ENCODE peak calls at places on chromosomes 6 and 20, in four cellular contexts. Q is H9, N is IMR-90, C is H1. K is an unnamed sample.

GRCh38 chr6:153129873-153130514 is 1.1 kb downstream of the RGS17 start:
- DNase-seq in Q (no peak), N (peak), C (no peak), K (peak)

GRCh38 chr20:21315138-21315537 is 12.0 kb downstream of the XRN2 start:
- DNase-seq in Q (no peak), N (peak), C (no peak), K (no peak)

GRCh38 chr6:167995302-167995701 is 2.2 kb upstream of the KIF25 start:
- DNase-seq in Q (no peak), N (no peak), C (no peak), K (no peak)

GRCh38 chr20:53613748-53614147 is 20.1 kb upstream of the ZNF217 start:
- DNase-seq in Q (no peak), N (no peak), C (no peak), K (no peak)

GRCh38 chr6:1701668-1702353 is 92.1 kb downstream of the FOXC1 start:
- DNase-seq in Q (no peak), N (peak), C (no peak), K (peak)

GRCh38 chr20:45345104-45345936 is 2.9 kb downstream of the SDC4 start:
- DNase-seq in Q (no peak), N (no peak), C (no peak), K (no peak)

GRCh38 chr20:33793011-33793931 is 17.9 kb upstream of the CHMP4B start:
- DNase-seq in Q (no peak), N (peak), C (no peak), K (peak)

GRCh38 chr20:43191946-43192847 is 2.5 kb upstream of the PTPRT start:
- DNase-seq in Q (peak), N (no peak), C (peak), K (peak)

GRCh38 chr6:39550191-39550590 is 175.0 kb downstream of the KIF6 start:
- DNase-seq in Q (no peak), N (no peak), C (no peak), K (no peak)

GRCh38 chr6:39553811-39554802 is 171.1 kb downstream of the KIF6 start:
- DNase-seq in Q (no peak), N (no peak), C (no peak), K (no peak)

GRCh38 chr6:39558079-39558478 is 167.1 kb downstream of the KIF6 start:
- DNase-seq in Q (no peak), N (no peak), C (no peak), K (no peak)

GRCh38 chr6:39555136-39555535 is 170.1 kb downstream of the KIF6 start:
- DNase-seq in Q (peak), N (no peak), C (no peak), K (no peak)

GRCh38 chr6:39553029-39553428 is 172.2 kb downstream of the KIF6 start:
- DNase-seq in Q (no peak), N (no peak), C (no peak), K (peak)
- H3K56ac ChIP-seq in Q (no peak), N (no peak), C (no peak), K (no peak)

GRCh38 chr6:163529605-163530004 is 115.1 kb downstream of the QKI start:
- DNase-seq in Q (no peak), N (peak), C (no peak), K (no peak)
- H3K56ac ChIP-seq in Q (no peak), N (no peak), C (no peak), K (no peak)

DNA sequence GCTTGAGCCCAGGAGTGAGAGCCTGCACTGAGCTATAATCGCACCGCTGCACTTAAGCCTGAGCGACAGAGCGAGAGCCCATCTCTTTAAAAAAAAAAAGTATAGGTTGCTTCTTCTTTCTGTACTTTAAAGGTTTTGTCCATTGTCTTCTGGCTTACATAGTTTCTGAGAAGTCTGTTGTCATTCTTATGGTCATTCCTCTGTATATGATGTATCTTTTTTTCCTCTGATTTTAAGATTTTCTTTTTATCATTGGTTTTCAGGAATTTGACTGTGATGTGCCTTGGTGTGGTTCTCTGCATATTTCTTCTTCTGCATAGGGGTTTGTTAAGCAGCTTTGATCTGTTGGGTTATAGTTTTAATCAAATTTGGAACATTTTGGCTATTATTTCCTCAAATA is 29.1 kb downstream of the QRSL1 start:
- DNase-seq in Q (no peak), N (peak), C (no peak), K (no peak)
- H3K56ac ChIP-seq in Q (no peak), N (no peak), C (no peak), K (no peak)

DNA sequence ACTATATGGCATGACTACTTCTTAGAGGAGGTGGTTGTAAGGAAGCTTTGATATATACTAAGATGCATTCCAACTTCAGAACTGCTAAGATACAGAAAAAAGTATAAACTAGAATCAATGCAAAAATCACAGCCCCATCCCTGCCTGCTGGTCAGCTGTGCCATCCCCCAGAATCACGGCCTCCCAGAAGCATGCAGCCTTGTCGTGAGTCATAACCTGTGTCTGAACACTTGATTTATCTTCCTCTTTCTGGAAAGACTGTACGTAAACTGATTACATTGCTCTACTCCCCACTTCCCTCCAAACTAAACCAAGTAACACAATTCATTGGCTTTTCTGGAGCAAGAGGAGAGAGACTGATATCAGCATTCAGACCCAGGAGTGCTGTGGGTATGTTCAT is 18.2 kb downstream of the SCP2D1 start:
- DNase-seq in Q (no peak), N (peak), C (no peak), K (no peak)
- H3K56ac ChIP-seq in Q (no peak), N (no peak), C (no peak), K (no peak)

DNA sequence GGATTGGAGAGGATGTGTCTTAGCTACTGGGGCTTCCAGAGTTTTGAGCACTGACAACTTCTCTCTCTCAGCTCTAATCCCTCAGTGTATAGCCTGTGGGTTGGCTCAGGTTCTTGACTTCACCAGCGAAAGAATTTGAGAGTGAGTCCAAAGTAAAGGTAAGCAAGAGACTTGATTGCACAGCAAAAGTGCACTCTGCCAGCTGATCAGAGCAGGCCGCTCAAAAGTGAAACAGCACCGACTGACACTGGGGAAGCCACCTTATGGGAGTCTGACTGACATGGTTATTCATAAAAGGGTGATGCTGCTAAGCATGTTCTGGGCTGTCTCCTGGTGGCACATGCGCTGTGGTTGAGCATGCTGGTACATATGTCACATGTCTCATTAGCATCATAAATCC is 389.5 kb downstream of the CBLN4 start:
- DNase-seq in Q (no peak), N (no peak), C (no peak), K (no peak)
- H3K56ac ChIP-seq in Q (no peak), N (no peak), C (no peak), K (no peak)

K was measured in mesendoderm.